ENCODE peak calls at places on chromosomes 12 and 14, in four cellular contexts. C, N, H and B are unnamed samples.

GRCh38 chr12:25051583-25052190 is 102.8 kb upstream of the BCAT1 start:
- DNase-seq in C (peak; percentile 16), N (no peak), H (no peak), B (no peak)

GRCh38 chr14:101494826-101495225 is 66.5 kb upstream of the DIO3 start:
- DNase-seq in C (no peak), N (no peak), H (no peak), B (no peak)

GRCh38 chr14:63345826-63346225 is 27.1 kb upstream of the GPHB5 start:
- DNase-seq in C (no peak), N (no peak), H (no peak), B (no peak)

GRCh38 chr12:116551952-116552749 is 7.0 kb upstream of the MAP1LC3B2 start:
- DNase-seq in C (no peak), N (no peak), H (peak; percentile 86), B (peak; percentile 90)

GRCh38 chr12:100154472-100155247 is 12.0 kb upstream of the BLTP3B start:
- DNase-seq in C (peak; percentile 51), N (peak; percentile 13), H (peak; percentile 69), B (peak; percentile 70)

GRCh38 chr14:93103392-93104080 is 12.2 kb downstream of the ITPK1 start:
- DNase-seq in C (peak; percentile 34), N (no peak), H (no peak), B (peak; percentile 15)

GRCh38 chr14:93100098-93100497 is 15.6 kb downstream of the ITPK1 start:
- DNase-seq in C (no peak), N (no peak), H (no peak), B (no peak)

GRCh38 chr12:16165506-16165905 is 112.0 kb downstream of the SLC15A5 start:
- DNase-seq in C (no peak), N (peak; percentile 1), H (peak; percentile 78), B (peak; percentile 40)

GRCh38 chr12:4900327-4900726 is 9.4 kb upstream of the KCNA1 start:
- DNase-seq in C (no peak), N (no peak), H (peak; percentile 45), B (no peak)

GRCh38 chr12:45658066-45658465 is 71.4 kb upstream of the ARID2 start:
- DNase-seq in C (no peak), N (no peak), H (no peak), B (no peak)

GRCh38 chr14:70330596-70330995 is 28.9 kb downstream of the COX16 start:
- DNase-seq in C (no peak), N (no peak), H (no peak), B (no peak)

GRCh38 chr14:70212752-70213151 is 24.0 kb upstream of the SLC8A3 start:
- DNase-seq in C (no peak), N (no peak), H (no peak), B (no peak)

GRCh38 chr12:3170423-3171194 is 93.4 kb downstream of the TSPAN9 start:
- DNase-seq in C (no peak), N (no peak), H (peak; percentile 88), B (peak; percentile 97)

GRCh38 chr12:28167981-28168485 is 22.2 kb upstream of the CCDC91 start:
- DNase-seq in C (no peak), N (no peak), H (no peak), B (no peak)

GRCh38 chr12:93911436-93911835 is 234.3 kb downstream of the CRADD start:
- DNase-seq in C (no peak), N (no peak), H (peak; percentile 59), B (peak; percentile 35)

GRCh38 chr12:128047266-128048060 is 219.5 kb upstream of the TMEM132C start:
- DNase-seq in C (no peak), N (no peak), H (no peak), B (no peak)

GRCh38 chr12:57001448-57001906 is 4.9 kb downstream of the ZBTB39 start:
- DNase-seq in C (peak; percentile 54), N (no peak), H (peak; percentile 76), B (peak; percentile 76)

GRCh38 chr12:116484807-116485206 is 74.4 kb upstream of the MAP1LC3B2 start:
- DNase-seq in C (no peak), N (no peak), H (no peak), B (no peak)

GRCh38 chr12:45801625-45802024 is 72.1 kb downstream of the ARID2 start:
- DNase-seq in C (no peak), N (no peak), H (no peak), B (no peak)

GRCh38 chr14:71863049-71863448 is 69.2 kb upstream of the RGS6 start:
- DNase-seq in C (no peak), N (no peak), H (no peak), B (no peak)

GRCh38 chr14:99323603-99324185 is 51.7 kb upstream of the BCL11B start:
- DNase-seq in C (no peak), N (no peak), H (no peak), B (no peak)

GRCh38 chr12:94867066-94867855 is 136.2 kb downstream of the NDUFA12 start:
- DNase-seq in C (no peak), N (no peak), H (no peak), B (peak; percentile 12)

GRCh38 chr12:68896881-68897540 is 36.0 kb downstream of the CPM start:
- DNase-seq in C (no peak), N (no peak), H (peak; percentile 50), B (no peak)

GRCh38 chr12:117033382-117034045 is 65.7 kb downstream of the TESC start:
- DNase-seq in C (no peak), N (no peak), H (no peak), B (no peak)

GRCh38 chr14:54312166-54312801 is 84.5 kb upstream of the CDKN3 start:
- DNase-seq in C (no peak), N (no peak), H (peak; percentile 95), B (peak; percentile 93)

GRCh38 chr14:104349950-104350349 is 211.6 kb downstream of the KIF26A start:
- DNase-seq in C (no peak), N (no peak), H (no peak), B (no peak)

GRCh38 chr12:108838194-108839010 is 19.0 kb downstream of the SSH1 start:
- DNase-seq in C (peak; percentile 31), N (no peak), H (peak; percentile 100), B (peak; percentile 100)

GRCh38 chr14:76502638-76503037 is 126.7 kb downstream of the ESRRB start:
- DNase-seq in C (no peak), N (no peak), H (no peak), B (no peak)

GRCh38 chr12:45730842-45731336 is 1.4 kb downstream of the ARID2 start:
- DNase-seq in C (peak; percentile 13), N (no peak), H (peak; percentile 32), B (no peak)

GRCh38 chr12:2054091-2055018 is 1.6 kb downstream of the CACNA1C start:
- DNase-seq in C (no peak), N (no peak), H (no peak), B (peak; percentile 18)

GRCh38 chr14:38127784-38128183 is 79.9 kb upstream of the SSTR1 start:
- DNase-seq in C (no peak), N (no peak), H (peak; percentile 22), B (no peak)

GRCh38 chr12:106248849-106249371 is 1.1 kb upstream of the CKAP4 start:
- DNase-seq in C (no peak), N (no peak), H (peak; percentile 68), B (peak; percentile 67)

GRCh38 chr12:31471823-31472222 is 119.1 kb downstream of the DENND5B start:
- DNase-seq in C (no peak), N (no peak), H (no peak), B (no peak)

GRCh38 chr12:27554421-27555186 is 30.6 kb downstream of the PPFIBP1 start:
- DNase-seq in C (no peak), N (peak; percentile 41), H (peak; percentile 83), B (peak; percentile 57)

GRCh38 chr12:122874081-122874480 is 21.8 kb downstream of the VPS37B start:
- DNase-seq in C (no peak), N (no peak), H (no peak), B (no peak)

GRCh38 chr12:66653801-66654200 is 25.1 kb downstream of the GRIP1 start:
- DNase-seq in C (no peak), N (no peak), H (no peak), B (no peak)

GRCh38 chr12:58750484-58750883 is 169.8 kb downstream of the LRIG3 start:
- DNase-seq in C (no peak), N (no peak), H (peak; percentile 89), B (peak; percentile 90)

GRCh38 chr12:39448038-39448437 is 5.1 kb upstream of the KIF21A start:
- DNase-seq in C (no peak), N (no peak), H (no peak), B (no peak)

GRCh38 chr12:118060301-118061010 is 523 bp downstream of the WSB2 start:
- DNase-seq in C (peak; percentile 29), N (peak; percentile 48), H (no peak), B (peak; percentile 64)